ENCODE peak calls at places on chromosomes 11 and 22, in six cellular contexts. K is BJ, I is breast epithelium, S is HFF-Myc, W is GM23338, G is epithelial cell of proximal tubule. O is an unnamed sample.

GRCh38 chr11:82195251-82195650 is 538.4 kb downstream of the FAM181B start:
- DNase-seq in I (no peak), S (no peak), K (no peak), G (no peak), W (no peak), O (no peak)

GRCh38 chr11:60984616-60985015 is 13.1 kb downstream of the CD6 start:
- DNase-seq in S (no peak), K (no peak), W (no peak), I (no peak), G (no peak), O (no peak)

GRCh38 chr22:46267431-46268279 is at the start of gene TTC38:
- DNase-seq in I (peak; percentile 92), S (no peak), G (no peak), W (peak; percentile 77), K (peak; percentile 12), O (peak; percentile 84)

GRCh38 chr22:50489363-50490243 is 2.9 kb downstream of the MIOX start:
- DNase-seq in G (no peak), K (no peak), W (no peak), I (no peak), S (no peak), O (no peak)

GRCh38 chr22:27597703-27598444 is 203.7 kb downstream of the MN1 start:
- DNase-seq in S (no peak), K (no peak), I (no peak), W (no peak), G (no peak), O (no peak)

GRCh38 chr22:27533105-27533504 is 268.5 kb downstream of the MN1 start:
- DNase-seq in W (no peak), I (no peak), S (no peak), G (no peak), K (no peak), O (no peak)

GRCh38 chr11:123546515-123546914 is 107.9 kb downstream of the SCN3B start:
- DNase-seq in I (no peak), W (no peak), S (no peak), G (no peak), K (peak; percentile 78), O (no peak)

GRCh38 chr22:29211066-29211841 is 5.6 kb downstream of the EMID1 start:
- DNase-seq in I (no peak), G (no peak), W (no peak), K (no peak), S (no peak), O (no peak)

GRCh38 chr11:46009647-46010046 is 87.2 kb downstream of the LARGE2 start:
- DNase-seq in I (no peak), K (no peak), S (no peak), W (no peak), G (no peak), O (no peak)

GRCh38 chr22:31080848-31081649 is at the start of gene SMTN:
- DNase-seq in K (peak; percentile 41), G (no peak), I (peak; percentile 93), W (peak; percentile 97), S (peak; percentile 51), O (peak; percentile 63)

DNA sequence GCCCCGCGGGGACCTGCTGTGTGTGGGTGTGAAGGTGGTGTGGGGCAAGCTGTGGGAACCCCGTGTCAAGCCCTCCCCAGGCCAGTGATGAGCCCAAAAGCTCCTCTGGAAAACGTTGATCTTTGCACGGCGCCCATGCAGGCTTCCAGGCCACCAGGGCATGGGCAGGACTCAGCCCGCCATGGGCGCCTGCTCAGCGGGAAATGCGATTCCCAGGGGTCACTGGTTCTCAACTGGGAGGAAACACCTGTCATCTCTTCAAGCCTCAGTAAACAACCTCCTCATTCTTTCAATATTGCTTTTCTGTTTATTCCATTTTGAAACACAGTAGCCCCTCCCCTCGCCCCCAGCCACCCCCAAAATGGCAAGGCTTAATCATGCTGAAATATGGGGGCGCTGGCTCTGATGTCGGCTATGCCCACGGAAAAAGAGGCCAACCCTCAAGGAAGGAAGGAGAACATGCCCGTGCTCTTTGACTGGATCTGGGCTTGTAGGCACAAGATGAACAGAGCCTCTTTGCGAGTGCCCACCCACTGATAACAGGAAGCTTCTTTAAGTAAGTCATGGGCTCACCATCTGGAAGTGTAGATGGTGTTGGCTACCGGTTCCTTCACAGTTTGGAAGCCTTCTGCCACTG is 543 bp upstream of the POU2AF1 start:
- DNase-seq in I (no peak), W (no peak), K (no peak), G (no peak), S (no peak), O (no peak)
- H3K4me3 ChIP-seq in I (no peak overlapping the region), W (no peak overlapping the region), K (no peak overlapping the region), G (no peak overlapping the region), S (no peak overlapping the region), O (no peak overlapping the region)

GRCh38 chr11:113505541-113506375 is 30.6 kb upstream of the DRD2 start:
- DNase-seq in W (no peak), G (peak; percentile 33), I (no peak), S (peak; percentile 14), K (no peak), O (peak; percentile 76)
- H3K4me3 ChIP-seq in W (no peak overlapping the region), G (no peak overlapping the region), I (no peak overlapping the region), S (no peak overlapping the region), K (no peak overlapping the region), O (no peak overlapping the region)

GRCh38 chr11:57801185-57801490 is 39.5 kb downstream of the CTNND1 start:
- DNase-seq in W (no peak), I (no peak), S (no peak), G (no peak), K (no peak), O (no peak)
- H3K4me3 ChIP-seq in W (no peak overlapping the region), I (no peak overlapping the region), S (no peak overlapping the region), G (no peak overlapping the region), K (no peak overlapping the region), O (no peak overlapping the region)

DNA sequence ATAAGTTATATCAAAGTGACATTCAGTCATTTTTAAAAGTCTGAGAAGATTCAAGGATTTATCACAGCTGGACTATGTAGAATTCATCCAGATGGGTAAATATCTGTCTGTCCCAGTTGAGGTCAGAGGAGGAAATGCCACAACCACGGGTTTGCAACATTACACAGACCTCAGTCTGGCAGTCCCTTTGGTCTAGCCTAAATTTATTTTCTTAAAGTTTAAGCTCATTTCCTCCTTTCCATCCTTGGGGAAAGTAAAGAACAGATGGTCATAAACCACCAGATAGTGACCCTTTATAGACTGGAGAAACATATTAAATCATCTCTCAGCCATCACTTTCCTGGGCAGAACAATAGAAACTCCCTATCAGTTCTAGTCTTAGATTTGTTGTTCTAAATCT is 238.4 kb upstream of the DDI1 start:
- DNase-seq in I (no peak), G (no peak), W (no peak), K (peak; percentile 57), S (peak; percentile 21), O (no peak)
- H3K4me3 ChIP-seq in I (no peak overlapping the region), G (no peak overlapping the region), W (no peak overlapping the region), K (no peak overlapping the region), S (no peak overlapping the region), O (no peak overlapping the region)

GRCh38 chr22:48893288-48894063 is 934.2 kb downstream of the BRD1 start:
- DNase-seq in K (no peak), G (no peak), I (no peak), W (no peak), S (no peak), O (no peak)

GRCh38 chr22:48895341-48895740 is 932.3 kb downstream of the BRD1 start:
- DNase-seq in S (no peak), W (peak; percentile 0), K (no peak), I (no peak), G (no peak), O (no peak)

GRCh38 chr22:48894064-48894671 is 933.5 kb downstream of the BRD1 start:
- DNase-seq in S (no peak), W (no peak), I (no peak), G (no peak), K (no peak), O (no peak)

GRCh38 chr22:48895831-48896765 is 931.6 kb downstream of the BRD1 start:
- DNase-seq in W (no peak), G (no peak), S (no peak), I (no peak), K (no peak), O (peak; percentile 26)

GRCh38 chr22:48894804-48895250 is 932.8 kb downstream of the BRD1 start:
- DNase-seq in W (no peak), G (no peak), S (no peak), I (no peak), K (no peak), O (no peak)
- H3K4me3 ChIP-seq in W (no peak overlapping the region), G (no peak overlapping the region), S (no peak overlapping the region), I (no peak overlapping the region), K (no peak overlapping the region), O (no peak overlapping the region)

GRCh38 chr11:130160460-130161090 is 993 bp downstream of the ST14 start:
- DNase-seq in I (no peak), K (no peak), G (no peak), W (peak; percentile 48), S (no peak), O (no peak)
- H3K4me3 ChIP-seq in I (peak overlapping the region; percentile 34), K (no peak overlapping the region), G (peak overlapping the region; percentile 53), W (peak overlapping the region; percentile 83), S (no peak overlapping the region), O (peak overlapping the region; percentile 45)

DNA sequence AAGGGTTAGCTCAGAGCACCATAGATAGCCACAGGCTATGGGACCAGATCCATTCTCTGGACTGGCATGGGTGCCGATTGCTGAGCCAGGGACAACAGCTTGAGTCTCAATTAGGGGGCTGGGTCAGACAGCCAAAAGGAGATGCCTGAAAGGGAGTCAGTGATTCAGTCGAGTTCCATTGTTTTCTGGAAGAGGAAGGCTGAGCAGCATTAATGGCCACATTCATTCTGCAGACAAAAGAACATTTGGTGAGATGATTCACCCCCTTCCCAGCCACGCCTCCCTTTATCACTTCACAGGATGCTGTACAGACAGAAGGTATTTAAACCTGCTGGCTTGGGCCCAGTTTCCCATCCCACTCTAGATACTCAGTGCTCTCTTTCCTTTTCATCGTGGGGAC is 131.9 kb downstream of the ADAMTS15 start:
- DNase-seq in G (no peak), K (peak; percentile 65), S (peak; percentile 67), W (peak; percentile 49), I (no peak), O (peak; percentile 81)
- H3K4me3 ChIP-seq in G (no peak overlapping the region), K (no peak overlapping the region), S (no peak overlapping the region), W (no peak overlapping the region), I (no peak overlapping the region), O (no peak overlapping the region)

GRCh38 chr11:371051-371450 is 1.8 kb downstream of the B4GALNT4 start:
- DNase-seq in G (no peak), S (no peak), W (no peak), I (no peak), K (no peak), O (no peak)
- H3K4me3 ChIP-seq in G (no peak overlapping the region), S (no peak overlapping the region), W (peak overlapping the region; percentile 87), I (no peak overlapping the region), K (no peak overlapping the region), O (peak overlapping the region; percentile 61)

GRCh38 chr11:83285771-83286528 is at the start of gene CCDC90B:
- DNase-seq in W (peak; percentile 99), I (peak; percentile 94), G (peak; percentile 85), S (peak; percentile 95), K (peak; percentile 91), O (peak; percentile 98)

GRCh38 chr11:83292709-83293435 is 6.7 kb upstream of the CCDC90B start:
- DNase-seq in S (peak; percentile 50), G (peak; percentile 19), W (peak; percentile 95), K (no peak), I (no peak), O (no peak)

GRCh38 chr11:83284501-83285051 is 1.6 kb downstream of the CCDC90B start:
- DNase-seq in G (no peak), W (no peak), K (no peak), I (no peak), S (no peak), O (no peak)

GRCh38 chr11:83285131-83285770 is 916 bp downstream of the CCDC90B start:
- DNase-seq in S (no peak), K (no peak), G (no peak), I (no peak), W (no peak), O (no peak)

GRCh38 chr11:83287631-83288030 is 1.5 kb upstream of the CCDC90B start:
- DNase-seq in K (no peak), G (no peak), W (no peak), I (no peak), S (no peak), O (no peak)
- H3K4me3 ChIP-seq in K (no peak overlapping the region), G (no peak overlapping the region), W (no peak overlapping the region), I (no peak overlapping the region), S (no peak overlapping the region), O (no peak overlapping the region)

O was measured in dorsolateral prefrontal cortex.